ENCODE peak calls at places on chromosome 6, in seven cellular contexts. B is pancreas, L is lung, G is tibial artery, A is ovary, C is Peyer's patch, Q is GM12878. N is an unnamed sample.
A peak's percentile ranks its signal among the peaks of the same experiment; 100 is the strongest.

GRCh38 chr6:170292111-170292777 is 1.4 kb upstream of the DLL1 start:
- DNase-seq in B (no peak), L (no peak), G (peak; percentile 56), A (no peak), C (no peak), Q (no peak), N (no peak)

GRCh38 chr6:74604279-74604678 is 601.6 kb downstream of the COL12A1 start:
- DNase-seq in B (no peak), L (no peak), G (no peak), A (no peak), C (no peak), Q (no peak), N (no peak)

GRCh38 chr6:36824262-36824661 is 15.0 kb downstream of the CPNE5 start:
- DNase-seq in B (no peak), L (no peak), G (no peak), A (no peak), C (no peak), Q (no peak), N (no peak)

GRCh38 chr6:35611235-35611634 is 77.5 kb downstream of the FKBP5 start:
- DNase-seq in B (no peak), L (no peak), G (no peak), A (no peak), C (no peak), Q (no peak), N (peak; percentile 58)

GRCh38 chr6:154229796-154230195 is 126.8 kb downstream of the IPCEF1 start:
- DNase-seq in B (no peak), L (no peak), G (no peak), A (no peak), C (no peak), Q (no peak), N (peak; percentile 57)

GRCh38 chr6:141077355-141078333 is 1055.1 kb upstream of the GJE1 start:
- DNase-seq in B (peak; percentile 9), L (no peak), G (no peak), A (peak; percentile 24), C (no peak), Q (no peak), N (peak; percentile 4)

GRCh38 chr6:21710908-21711627 is 117.5 kb downstream of the SOX4 start:
- DNase-seq in B (no peak), L (no peak), G (no peak), A (no peak), C (no peak), Q (no peak), N (no peak)

GRCh38 chr6:141667580-141668309 is 465.0 kb upstream of the GJE1 start:
- DNase-seq in B (no peak), L (no peak), G (no peak), A (no peak), C (no peak), Q (no peak), N (no peak)

GRCh38 chr6:842141-842540 is 149.2 kb upstream of the EXOC2 start:
- DNase-seq in B (no peak), L (no peak), G (no peak), A (no peak), C (no peak), Q (no peak), N (no peak)

GRCh38 chr6:108944058-108944457 is 95.8 kb downstream of the ARMC2 start:
- DNase-seq in B (no peak), L (no peak), G (no peak), A (no peak), C (no peak), Q (no peak), N (no peak)

GRCh38 chr6:139713416-139713815 is 339.0 kb upstream of the CITED2 start:
- DNase-seq in B (no peak), L (no peak), G (no peak), A (no peak), C (no peak), Q (no peak), N (no peak)

GRCh38 chr6:2148748-2149147 is 96.7 kb downstream of the GMDS start:
- DNase-seq in B (no peak), L (no peak), G (no peak), A (no peak), C (no peak), Q (no peak), N (no peak)

GRCh38 chr6:109327959-109328358 is 54.3 kb downstream of the CD164 start:
- DNase-seq in B (no peak), L (no peak), G (peak; percentile 1), A (no peak), C (no peak), Q (no peak), N (no peak)

GRCh38 chr6:82006027-82006738 is 241.4 kb downstream of the IBTK start:
- DNase-seq in B (no peak), L (no peak), G (no peak), A (no peak), C (no peak), Q (no peak), N (peak; percentile 20)

GRCh38 chr6:27517238-27517637 is 44.3 kb upstream of the ZNF184 start:
- DNase-seq in B (no peak), L (no peak), G (no peak), A (no peak), C (no peak), Q (no peak), N (no peak)

GRCh38 chr6:12516070-12516469 is 200.5 kb upstream of the PHACTR1 start:
- DNase-seq in B (no peak), L (no peak), G (no peak), A (no peak), C (no peak), Q (no peak), N (peak; percentile 78)

GRCh38 chr6:25990172-25990873 is 27.7 kb downstream of the TRIM38 start:
- DNase-seq in B (no peak), L (no peak), G (no peak), A (no peak), C (no peak), Q (no peak), N (no peak)

GRCh38 chr6:3363296-3364025 is 93.4 kb downstream of the SLC22A23 start:
- DNase-seq in B (peak; percentile 96), L (peak; percentile 80), G (no peak), A (no peak), C (peak; percentile 91), Q (no peak), N (peak; percentile 98)

GRCh38 chr6:111699123-111699522 is 93.4 kb upstream of the TRAF3IP2 start:
- DNase-seq in B (no peak), L (no peak), G (no peak), A (no peak), C (no peak), Q (no peak), N (no peak)

GRCh38 chr6:126650931-126651330 is 311.0 kb downstream of the CENPW start:
- DNase-seq in B (no peak), L (no peak), G (no peak), A (no peak), C (no peak), Q (no peak), N (no peak)

GRCh38 chr6:79946773-79947190 is 571 bp downstream of the ELOVL4 start:
- DNase-seq in B (no peak), L (no peak), G (no peak), A (peak; percentile 40), C (no peak), Q (no peak), N (no peak)

GRCh38 chr6:81881660-81882059 is 129.2 kb upstream of the TENT5A start:
- DNase-seq in B (no peak), L (no peak), G (no peak), A (no peak), C (no peak), Q (no peak), N (no peak)

GRCh38 chr6:66289889-66290288 is 582.9 kb upstream of the EYS start:
- DNase-seq in B (no peak), L (no peak), G (no peak), A (no peak), C (no peak), Q (no peak), N (no peak)

GRCh38 chr6:137952247-137952646 is 85.2 kb downstream of the TNFAIP3 start:
- DNase-seq in B (no peak), L (no peak), G (no peak), A (no peak), C (no peak), Q (no peak), N (no peak)

GRCh38 chr6:56595490-56596122 is 47.1 kb downstream of the DST start:
- DNase-seq in B (no peak), L (no peak), G (no peak), A (peak; percentile 40), C (no peak), Q (peak; percentile 31), N (peak; percentile 66)

GRCh38 chr6:160309718-160310117 is 38.5 kb upstream of the SLC22A3 start:
- DNase-seq in B (no peak), L (no peak), G (no peak), A (no peak), C (no peak), Q (no peak), N (no peak)
- H3K4me1 ChIP-seq in B (no peaks in the 10 kb centered on the region), L (no peaks in the 10 kb centered on the region), G (no peaks in the 10 kb centered on the region), A (no peaks in the 10 kb centered on the region), C (no peaks in the 10 kb centered on the region), Q (no peaks in the 10 kb centered on the region), N (no peaks in the 10 kb centered on the region)

GRCh38 chr6:136579800-136580199 is 29.6 kb upstream of the MAP7 start:
- DNase-seq in B (no peak), L (no peak), G (no peak), A (no peak), C (no peak), Q (no peak), N (no peak)

GRCh38 chr6:136571065-136571464 is 20.8 kb upstream of the MAP7 start:
- DNase-seq in B (no peak), L (no peak), G (no peak), A (no peak), C (no peak), Q (no peak), N (no peak)

DNA sequence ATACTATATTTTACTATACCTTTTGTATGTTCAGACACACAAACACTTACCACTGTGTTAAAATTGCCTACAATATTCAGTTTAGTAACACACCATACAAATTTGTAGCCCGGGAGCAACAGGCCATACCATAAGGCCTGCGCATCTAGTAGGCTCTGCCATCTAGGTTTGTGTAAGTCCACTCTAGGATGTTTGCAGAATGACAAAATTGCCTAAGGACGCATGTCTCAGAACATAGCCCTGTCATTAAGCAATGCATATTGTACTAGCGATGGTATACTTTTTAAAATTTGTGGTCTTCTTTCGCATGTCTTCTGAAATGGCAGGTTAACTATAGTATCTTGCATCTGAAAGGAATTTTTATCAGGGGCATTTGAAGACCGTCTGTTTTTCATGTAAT is 26.6 kb upstream of the MAP7 start:
- DNase-seq in B (no peak), L (no peak), G (no peak), A (no peak), C (no peak), Q (no peak), N (no peak)
- H3K4me3 ChIP-seq in B (no peak overlapping the region), L (no peak overlapping the region), G (no peak overlapping the region), A (no peak overlapping the region), C (no peak overlapping the region), Q (no peak overlapping the region), N (no peak overlapping the region)

GRCh38 chr6:135086414-135086764 is 31.8 kb upstream of the HBS1L start:
- DNase-seq in B (no peak), L (no peak), G (no peak), A (no peak), C (no peak), Q (no peak), N (no peak)
- H3K4me1 ChIP-seq in B (no peaks in the 10 kb centered on the region), L (no peaks in the 10 kb centered on the region), G (no peaks in the 10 kb centered on the region), A (no peaks in the 10 kb centered on the region), C (no peaks in the 10 kb centered on the region), Q (peaks cover 33% of the 10 kb centered on the region), N (no peaks in the 10 kb centered on the region)

DNA sequence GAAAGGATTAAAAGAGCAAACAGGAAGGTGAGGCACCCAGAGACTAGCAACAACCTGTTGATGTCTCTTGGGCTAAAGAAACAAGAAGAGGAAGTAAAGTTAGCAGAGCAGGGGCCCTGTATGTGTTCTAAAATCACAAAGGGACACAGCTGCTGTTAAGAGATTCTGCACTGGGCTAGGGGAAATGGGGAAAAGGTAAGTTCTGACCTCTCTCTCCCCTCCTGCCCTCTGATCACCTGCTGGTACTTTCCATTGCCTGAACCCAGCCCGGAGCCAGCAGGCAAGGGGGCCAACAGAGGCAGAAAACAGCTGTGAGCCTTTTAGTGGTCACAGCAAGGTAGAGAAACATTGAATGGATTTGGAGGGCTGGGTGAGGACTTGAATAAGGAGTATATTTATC is 13.5 kb upstream of the CNR1 start:
- DNase-seq in B (no peak), L (no peak), G (no peak), A (no peak), C (no peak), Q (peak; percentile 66), N (no peak)
- H3K4me3 ChIP-seq in B (no peak overlapping the region), L (no peak overlapping the region), G (no peak overlapping the region), A (no peak overlapping the region), C (no peak overlapping the region), Q (no peak overlapping the region), N (no peak overlapping the region)

N was measured in small intestine.